ENCODE peak calls at places on chromosomes 6 and 20, in ten cellular contexts. I, U, N, L, A, G, J, W, H and E are unnamed samples.

GRCh38 chr6:160520043-160520904 is 143.8 kb downstream of the LPA start:
- DNase-seq in N (peak; percentile 48), A (peak; percentile 48), L (peak; percentile 41), W (peak; percentile 89), U (no peak), H (peak; percentile 46), J (peak; percentile 85), I (peak; percentile 65), G (peak; percentile 65), E (peak; percentile 80)

GRCh38 chr6:9458424-9458823 is 956.5 kb downstream of the TFAP2A start:
- DNase-seq in U (no peak), A (no peak), I (no peak), J (no peak), L (no peak), H (no peak), N (no peak), W (no peak), G (no peak), E (no peak)

GRCh38 chr20:37095108-37095608 is 639 bp downstream of the RBL1 start:
- DNase-seq in A (no peak), U (no peak), G (peak; percentile 14), J (peak; percentile 30), W (no peak), H (peak; percentile 68), N (peak; percentile 68), L (no peak), I (peak; percentile 6), E (no peak)

GRCh38 chr20:59620860-59621485 is 16.6 kb downstream of the PHACTR3 start:
- DNase-seq in I (no peak), A (no peak), G (no peak), N (peak; percentile 35), H (no peak), L (no peak), J (no peak), U (no peak), W (no peak), E (no peak)

GRCh38 chr6:35026434-35027222 is 114.5 kb downstream of the TCP11 start:
- DNase-seq in H (no peak), N (peak; percentile 95), A (no peak), W (no peak), U (peak; percentile 57), J (no peak), G (no peak), L (peak; percentile 49), I (no peak), E (no peak)

GRCh38 chr6:157139054-157139708 is 184.1 kb downstream of the TMEM242 start:
- DNase-seq in U (no peak), I (no peak), W (no peak), H (no peak), L (no peak), A (no peak), J (peak; percentile 64), G (no peak), N (peak; percentile 29), E (no peak)

GRCh38 chr20:9344080-9344920 is 170.1 kb upstream of the LAMP5 start:
- DNase-seq in L (no peak), A (no peak), J (no peak), I (peak; percentile 73), U (peak; percentile 62), G (no peak), H (no peak), N (no peak), W (no peak), E (no peak)

GRCh38 chr6:116381000-116381399 is 10.3 kb downstream of the DSE start:
- DNase-seq in N (no peak), H (no peak), G (no peak), U (no peak), A (no peak), L (no peak), J (no peak), I (no peak), W (no peak), E (no peak)

GRCh38 chr6:1388081-1388926 is 1.1 kb upstream of the FOXF2 start:
- DNase-seq in L (no peak), U (no peak), A (no peak), G (no peak), J (peak; percentile 56), W (no peak), H (no peak), N (no peak), I (peak; percentile 83), E (no peak)

GRCh38 chr6:142695016-142695415 is 250.0 kb downstream of the HIVEP2 start:
- DNase-seq in H (no peak), A (no peak), W (no peak), L (no peak), G (no peak), J (no peak), I (peak; percentile 50), U (no peak), N (no peak), E (no peak)

GRCh38 chr20:45630366-45630765 is 718 bp downstream of the WFDC9 start:
- DNase-seq in N (no peak), A (no peak), H (no peak), L (no peak), U (no peak), W (no peak), I (no peak), J (no peak), G (no peak), E (no peak)

GRCh38 chr6:125102901-125103300 is 50.7 kb upstream of the TPD52L1 start:
- DNase-seq in H (no peak), I (peak; percentile 86), W (no peak), J (no peak), G (no peak), U (peak; percentile 80), N (no peak), A (no peak), L (peak; percentile 15), E (no peak)

GRCh38 chr6:7241160-7241559 is 71.8 kb downstream of the SSR1 start:
- DNase-seq in N (no peak), J (no peak), A (no peak), W (no peak), H (no peak), U (no peak), I (no peak), L (no peak), G (no peak), E (no peak)

GRCh38 chr20:45899041-45899835 is 8.1 kb downstream of the CTSA start:
- DNase-seq in W (no peak), H (no peak), U (no peak), N (no peak), I (no peak), J (no peak), L (no peak), A (no peak), G (no peak), E (no peak)

GRCh38 chr6:32825966-32826365 is 9.2 kb upstream of the HLA-DOB start:
- DNase-seq in J (no peak), A (no peak), I (peak; percentile 68), W (no peak), N (peak; percentile 29), H (no peak), U (no peak), G (no peak), L (no peak), E (no peak)

GRCh38 chr6:168015492-168016175 is 18.2 kb downstream of the KIF25 start:
- DNase-seq in G (no peak), L (no peak), U (no peak), W (peak; percentile 57), A (no peak), N (no peak), J (no peak), H (no peak), I (no peak), E (no peak)

GRCh38 chr6:29447670-29448069 is 8.6 kb downstream of the OR10C1 start:
- DNase-seq in I (no peak), G (no peak), L (peak; percentile 19), H (no peak), W (no peak), U (peak; percentile 17), J (no peak), N (no peak), A (no peak), E (no peak)

GRCh38 chr6:159062564-159062945 is 17.8 kb upstream of the TAGAP start:
- DNase-seq in I (no peak), W (no peak), U (no peak), G (peak; percentile 42), N (peak; percentile 72), H (peak; percentile 80), J (no peak), A (no peak), L (no peak), E (no peak)